ENCODE peak calls at places on chromosomes 13 and 19, in five cellular contexts. U, S, X, E and V are unnamed samples.

GRCh38 chr19:18718846-18719458 is 35.5 kb downstream of the CRTC1 start:
- DNase-seq in X (no peak), S (no peak), E (no peak), U (no peak), V (peak; percentile 9)

GRCh38 chr13:113350065-113350937 is 13.6 kb downstream of the GRTP1 start:
- DNase-seq in S (no peak), X (no peak), U (no peak), E (no peak), V (no peak)

GRCh38 chr19:37855098-37855497 is 51.3 kb downstream of the WDR87 start:
- DNase-seq in X (peak; percentile 7), S (no peak), E (no peak), U (no peak), V (no peak)

GRCh38 chr19:30718728-30719127 is 346.5 kb downstream of the ZNF536 start:
- DNase-seq in X (peak; percentile 19), S (no peak), E (no peak), U (no peak), V (no peak)

GRCh38 chr19:55345101-55345817 is 5.6 kb downstream of the KMT5C start:
- DNase-seq in U (no peak), E (no peak), S (no peak), X (no peak), V (no peak)

GRCh38 chr19:38626401-38626800 is 7.4 kb downstream of the EIF3K start:
- DNase-seq in S (no peak), U (no peak), X (no peak), E (no peak), V (no peak)

GRCh38 chr19:12838182-12838890 is at the start of gene MAST1:
- DNase-seq in S (peak; percentile 29), X (no peak), U (peak; percentile 39), E (peak; percentile 61), V (no peak)

GRCh38 chr13:21616205-21616604 is 12.2 kb upstream of the MICU2 start:
- DNase-seq in U (no peak), E (no peak), X (no peak), S (no peak), V (no peak)

GRCh38 chr13:27043013-27043412 is 128.6 kb downstream of the USP12 start:
- DNase-seq in U (peak; percentile 13), X (no peak), E (no peak), S (no peak), V (no peak)

GRCh38 chr19:13404236-13404635 is 102.0 kb downstream of the CACNA1A start:
- DNase-seq in U (no peak), E (no peak), S (peak; percentile 50), X (no peak), V (no peak)

GRCh38 chr13:112454648-112455334 is 78.6 kb downstream of the SPACA7 start:
- DNase-seq in S (no peak), X (no peak), E (no peak), U (no peak), V (no peak)

GRCh38 chr13:113802761-113803160 is 43.7 kb downstream of the TMEM255B start:
- DNase-seq in U (no peak), X (no peak), E (peak; percentile 20), S (no peak), V (peak; percentile 74)